ENCODE peak calls at places on chromosome 14, in five cellular contexts. One of them, this sample, is unnamed. For H3K36me3, the result is how much of the 10 kb centered on the place peaks cover.

GRCh38 chr14:96261772-96262485 is 5.9 kb downstream of the BDKRB1 start:
- DNase-seq in CD4-positive, CD25-positive, alpha-beta regulatory T cell: no peak
- DNase-seq in psoas muscle: no peak
- DNase-seq in aorta: no peak
- DNase-seq in brain microvascular endothelial cell: no peak
- DNase-seq in this sample: no peak

GRCh38 chr14:29111554-29111953 is 345.0 kb downstream of the FOXG1 start:
- DNase-seq in CD4-positive, CD25-positive, alpha-beta regulatory T cell: no peak
- DNase-seq in psoas muscle: no peak
- DNase-seq in aorta: no peak
- DNase-seq in brain microvascular endothelial cell: no peak
- DNase-seq in this sample: no peak

GRCh38 chr14:36426836-36427235 is 93.2 kb downstream of the NKX2-1 start:
- DNase-seq in CD4-positive, CD25-positive, alpha-beta regulatory T cell: no peak
- DNase-seq in psoas muscle: peak
- DNase-seq in aorta: no peak
- DNase-seq in brain microvascular endothelial cell: no peak
- DNase-seq in this sample: no peak

GRCh38 chr14:33357225-33358010 is 418.7 kb downstream of the NPAS3 start:
- DNase-seq in CD4-positive, CD25-positive, alpha-beta regulatory T cell: no peak
- DNase-seq in psoas muscle: no peak
- DNase-seq in aorta: no peak
- DNase-seq in brain microvascular endothelial cell: no peak
- DNase-seq in this sample: no peak

GRCh38 chr14:97306785-97307246 is 509.6 kb downstream of the VRK1 start:
- DNase-seq in CD4-positive, CD25-positive, alpha-beta regulatory T cell: peak
- DNase-seq in psoas muscle: no peak
- DNase-seq in aorta: no peak
- DNase-seq in brain microvascular endothelial cell: no peak
- DNase-seq in this sample: no peak

GRCh38 chr14:50116986-50117385 is 614 bp upstream of the VCPKMT start:
- DNase-seq in CD4-positive, CD25-positive, alpha-beta regulatory T cell: no peak
- DNase-seq in psoas muscle: no peak
- DNase-seq in aorta: no peak
- DNase-seq in brain microvascular endothelial cell: no peak
- DNase-seq in this sample: no peak

GRCh38 chr14:54329082-54329695 is 67.6 kb upstream of the CDKN3 start:
- DNase-seq in CD4-positive, CD25-positive, alpha-beta regulatory T cell: peak
- DNase-seq in psoas muscle: peak
- DNase-seq in aorta: no peak
- DNase-seq in brain microvascular endothelial cell: peak
- DNase-seq in this sample: no peak

GRCh38 chr14:100674897-100675618 is 51.6 kb upstream of the DLK1 start:
- DNase-seq in CD4-positive, CD25-positive, alpha-beta regulatory T cell: no peak
- DNase-seq in psoas muscle: no peak
- DNase-seq in aorta: no peak
- DNase-seq in brain microvascular endothelial cell: no peak
- DNase-seq in this sample: no peak

GRCh38 chr14:32075636-32076277 is 1.3 kb upstream of the ARHGAP5 start:
- DNase-seq in CD4-positive, CD25-positive, alpha-beta regulatory T cell: no peak
- DNase-seq in psoas muscle: no peak
- DNase-seq in aorta: no peak
- DNase-seq in brain microvascular endothelial cell: peak
- DNase-seq in this sample: peak

GRCh38 chr14:55298423-55298822 is 27.2 kb downstream of the FBXO34 start:
- DNase-seq in CD4-positive, CD25-positive, alpha-beta regulatory T cell: no peak
- DNase-seq in psoas muscle: no peak
- DNase-seq in aorta: no peak
- DNase-seq in brain microvascular endothelial cell: no peak
- DNase-seq in this sample: no peak

GRCh38 chr14:34685819-34686428 is 28.5 kb downstream of the CFL2 start:
- DNase-seq in CD4-positive, CD25-positive, alpha-beta regulatory T cell: no peak
- DNase-seq in psoas muscle: no peak
- DNase-seq in aorta: no peak
- DNase-seq in brain microvascular endothelial cell: no peak
- DNase-seq in this sample: no peak

GRCh38 chr14:33056213-33056612 is 117.5 kb downstream of the NPAS3 start:
- DNase-seq in CD4-positive, CD25-positive, alpha-beta regulatory T cell: no peak
- DNase-seq in psoas muscle: no peak
- DNase-seq in aorta: no peak
- DNase-seq in brain microvascular endothelial cell: no peak
- DNase-seq in this sample: no peak

GRCh38 chr14:65770681-65771080 is 358.2 kb downstream of the FUT8 start:
- DNase-seq in CD4-positive, CD25-positive, alpha-beta regulatory T cell: no peak
- DNase-seq in psoas muscle: no peak
- DNase-seq in aorta: no peak
- DNase-seq in brain microvascular endothelial cell: no peak
- DNase-seq in this sample: no peak

GRCh38 chr14:87852107-87852506 is 140.9 kb downstream of the GALC start:
- DNase-seq in CD4-positive, CD25-positive, alpha-beta regulatory T cell: no peak
- DNase-seq in psoas muscle: no peak
- DNase-seq in aorta: no peak
- DNase-seq in brain microvascular endothelial cell: no peak
- DNase-seq in this sample: no peak

GRCh38 chr14:34604990-34605389 is 25.0 kb downstream of the SNX6 start:
- DNase-seq in CD4-positive, CD25-positive, alpha-beta regulatory T cell: no peak
- DNase-seq in psoas muscle: no peak
- DNase-seq in aorta: no peak
- DNase-seq in brain microvascular endothelial cell: no peak
- DNase-seq in this sample: no peak

GRCh38 chr14:54570651-54571415 is 3.9 kb downstream of the SAMD4A start:
- DNase-seq in CD4-positive, CD25-positive, alpha-beta regulatory T cell: peak
- DNase-seq in psoas muscle: no peak
- DNase-seq in aorta: no peak
- DNase-seq in brain microvascular endothelial cell: peak
- DNase-seq in this sample: no peak

GRCh38 chr14:38958589-38958988 is 144.4 kb downstream of the SEC23A start:
- DNase-seq in CD4-positive, CD25-positive, alpha-beta regulatory T cell: no peak
- DNase-seq in psoas muscle: no peak
- DNase-seq in aorta: no peak
- DNase-seq in brain microvascular endothelial cell: no peak
- DNase-seq in this sample: no peak

GRCh38 chr14:75010472-75010871 is 7.8 kb downstream of the EIF2B2 start:
- DNase-seq in CD4-positive, CD25-positive, alpha-beta regulatory T cell: no peak
- DNase-seq in psoas muscle: no peak
- DNase-seq in aorta: no peak
- DNase-seq in brain microvascular endothelial cell: no peak
- DNase-seq in this sample: no peak

GRCh38 chr14:33922125-33922524 is 28.7 kb downstream of the EGLN3 start:
- DNase-seq in CD4-positive, CD25-positive, alpha-beta regulatory T cell: no peak
- DNase-seq in psoas muscle: no peak
- DNase-seq in aorta: no peak
- DNase-seq in brain microvascular endothelial cell: no peak
- DNase-seq in this sample: no peak

GRCh38 chr14:53924754-53925153 is 31.9 kb downstream of the BMP4 start:
- DNase-seq in CD4-positive, CD25-positive, alpha-beta regulatory T cell: no peak
- DNase-seq in psoas muscle: no peak
- DNase-seq in aorta: no peak
- DNase-seq in brain microvascular endothelial cell: peak
- DNase-seq in this sample: no peak

GRCh38 chr14:53391631-53392030 is 238.5 kb upstream of the DDHD1 start:
- DNase-seq in CD4-positive, CD25-positive, alpha-beta regulatory T cell: no peak
- DNase-seq in psoas muscle: no peak
- DNase-seq in aorta: no peak
- DNase-seq in brain microvascular endothelial cell: peak
- DNase-seq in this sample: no peak

GRCh38 chr14:75141967-75142366 is 15.1 kb upstream of the NEK9 start:
- DNase-seq in CD4-positive, CD25-positive, alpha-beta regulatory T cell: peak
- DNase-seq in psoas muscle: no peak
- DNase-seq in aorta: no peak
- DNase-seq in brain microvascular endothelial cell: peak
- DNase-seq in this sample: no peak

GRCh38 chr14:35252485-35252884 is 39.7 kb upstream of the PSMA6 start:
- DNase-seq in CD4-positive, CD25-positive, alpha-beta regulatory T cell: no peak
- DNase-seq in psoas muscle: no peak
- DNase-seq in aorta: no peak
- DNase-seq in brain microvascular endothelial cell: no peak
- DNase-seq in this sample: no peak

GRCh38 chr14:44639986-44640385 is 132.9 kb upstream of the FSCB start:
- DNase-seq in CD4-positive, CD25-positive, alpha-beta regulatory T cell: no peak
- DNase-seq in psoas muscle: no peak
- DNase-seq in aorta: no peak
- DNase-seq in brain microvascular endothelial cell: no peak
- DNase-seq in this sample: no peak

GRCh38 chr14:57656853-57657252 is 163.2 kb upstream of the CCDC198 start:
- DNase-seq in CD4-positive, CD25-positive, alpha-beta regulatory T cell: no peak
- DNase-seq in psoas muscle: no peak
- DNase-seq in aorta: no peak
- DNase-seq in brain microvascular endothelial cell: no peak
- DNase-seq in this sample: no peak

GRCh38 chr14:37118673-37119366 is 53.6 kb downstream of the SLC25A21 start:
- DNase-seq in CD4-positive, CD25-positive, alpha-beta regulatory T cell: no peak
- DNase-seq in psoas muscle: no peak
- DNase-seq in aorta: no peak
- DNase-seq in brain microvascular endothelial cell: no peak
- DNase-seq in this sample: no peak

DNA sequence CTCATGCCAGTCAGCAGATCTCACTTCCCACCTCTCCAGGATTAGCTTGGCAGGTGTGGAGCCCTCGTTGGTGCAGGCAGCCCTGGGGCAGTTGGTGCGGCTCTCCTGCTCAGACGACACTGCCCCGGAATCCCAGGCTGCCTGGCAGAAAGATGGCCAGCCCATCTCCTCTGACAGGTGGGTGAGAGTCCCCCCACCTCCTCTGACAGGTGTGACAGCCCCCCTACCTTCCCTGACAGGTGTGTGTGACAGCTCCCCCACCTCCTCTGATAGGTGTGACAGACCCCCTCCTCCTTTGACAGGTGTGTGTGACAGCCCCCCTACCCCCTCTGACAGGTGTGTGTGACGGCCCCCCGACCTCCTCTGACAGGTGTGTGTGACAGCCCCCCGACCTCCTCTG is 26.3 kb downstream of the PAPLN start:
- DNase-seq in CD4-positive, CD25-positive, alpha-beta regulatory T cell: no peak
- DNase-seq in psoas muscle: no peak
- DNase-seq in aorta: no peak
- DNase-seq in brain microvascular endothelial cell: no peak
- DNase-seq in this sample: no peak
- H3K36me3 ChIP-seq in CD4-positive, CD25-positive, alpha-beta regulatory T cell: under half
- H3K36me3 ChIP-seq in psoas muscle: under half
- H3K36me3 ChIP-seq in aorta: under half
- H3K36me3 ChIP-seq in brain microvascular endothelial cell: under half
- H3K36me3 ChIP-seq in this sample: under half

DNA sequence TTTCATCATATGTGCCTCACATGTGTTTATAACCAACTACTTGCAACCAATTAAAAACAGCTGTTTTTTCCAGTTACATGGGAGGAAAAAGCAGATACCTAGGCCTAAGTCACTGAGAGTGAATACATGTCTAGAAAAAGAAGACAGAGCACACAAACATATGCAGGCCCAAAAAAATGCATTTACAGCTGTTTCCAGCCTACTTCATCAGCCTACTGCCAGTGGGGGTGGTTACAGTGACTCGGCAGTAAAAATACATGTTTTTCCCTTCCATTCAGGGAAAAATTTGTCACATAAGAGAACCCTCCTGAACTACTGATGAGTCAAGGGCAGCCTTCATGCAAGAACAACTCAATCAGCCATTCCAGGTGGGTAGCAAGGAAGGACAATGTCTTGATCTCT is 83.9 kb downstream of the DCAF5 start:
- DNase-seq in CD4-positive, CD25-positive, alpha-beta regulatory T cell: no peak
- DNase-seq in psoas muscle: no peak
- DNase-seq in aorta: no peak
- DNase-seq in brain microvascular endothelial cell: peak
- DNase-seq in this sample: no peak
- H3K36me3 ChIP-seq in CD4-positive, CD25-positive, alpha-beta regulatory T cell: under half
- H3K36me3 ChIP-seq in psoas muscle: under half
- H3K36me3 ChIP-seq in aorta: under half
- H3K36me3 ChIP-seq in brain microvascular endothelial cell: under half
- H3K36me3 ChIP-seq in this sample: under half

DNA sequence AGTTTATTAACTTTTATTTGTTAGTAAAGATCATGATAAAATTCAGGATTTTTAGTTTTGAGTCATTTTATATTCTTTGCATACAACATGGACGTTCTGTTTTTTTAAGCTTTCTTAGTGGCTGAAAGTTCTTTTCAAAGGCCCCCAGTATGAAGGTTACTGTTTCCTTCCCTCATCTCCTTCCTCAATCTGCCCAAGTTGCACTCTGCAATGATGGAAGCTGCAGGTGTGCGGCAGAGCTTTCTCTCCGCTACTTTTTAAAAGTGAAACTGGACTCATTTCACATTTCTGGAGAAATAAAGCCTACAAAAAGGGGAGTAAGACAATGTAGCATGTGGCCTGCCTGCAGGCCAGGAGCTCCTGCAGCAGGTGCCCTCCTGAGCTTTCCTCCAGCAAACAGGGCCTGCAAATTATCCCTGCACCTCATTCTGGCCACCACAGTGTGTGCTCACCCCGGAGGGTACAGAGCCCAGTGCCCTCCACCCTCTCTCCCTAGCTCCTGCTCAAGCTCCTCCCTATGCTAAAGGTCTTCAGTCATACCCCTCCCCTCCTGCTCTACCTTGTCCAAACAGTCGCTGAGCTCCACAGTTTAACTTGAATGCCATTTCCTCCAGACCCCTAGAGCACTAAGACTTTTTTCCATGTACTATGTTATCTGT is 78.9 kb downstream of the SETD3 start:
- DNase-seq in CD4-positive, CD25-positive, alpha-beta regulatory T cell: no peak
- DNase-seq in psoas muscle: no peak
- DNase-seq in aorta: no peak
- DNase-seq in brain microvascular endothelial cell: no peak
- DNase-seq in this sample: no peak
- H3K36me3 ChIP-seq in CD4-positive, CD25-positive, alpha-beta regulatory T cell: half or more
- H3K36me3 ChIP-seq in psoas muscle: under half
- H3K36me3 ChIP-seq in aorta: under half
- H3K36me3 ChIP-seq in brain microvascular endothelial cell: under half
- H3K36me3 ChIP-seq in this sample: half or more

GRCh38 chr14:103507751-103508150 is 14.9 kb downstream of the CKB start:
- DNase-seq in CD4-positive, CD25-positive, alpha-beta regulatory T cell: no peak
- DNase-seq in psoas muscle: no peak
- DNase-seq in aorta: no peak
- DNase-seq in brain microvascular endothelial cell: no peak
- DNase-seq in this sample: no peak

GRCh38 chr14:103510311-103511021 is 12.2 kb downstream of the CKB start:
- DNase-seq in CD4-positive, CD25-positive, alpha-beta regulatory T cell: no peak
- DNase-seq in psoas muscle: no peak
- DNase-seq in aorta: no peak
- DNase-seq in brain microvascular endothelial cell: no peak
- DNase-seq in this sample: peak

GRCh38 chr14:103509864-103510263 is 12.8 kb downstream of the CKB start:
- DNase-seq in CD4-positive, CD25-positive, alpha-beta regulatory T cell: no peak
- DNase-seq in psoas muscle: no peak
- DNase-seq in aorta: no peak
- DNase-seq in brain microvascular endothelial cell: no peak
- DNase-seq in this sample: peak

GRCh38 chr14:103508930-103509329 is 13.7 kb downstream of the CKB start:
- DNase-seq in CD4-positive, CD25-positive, alpha-beta regulatory T cell: no peak
- DNase-seq in psoas muscle: no peak
- DNase-seq in aorta: peak
- DNase-seq in brain microvascular endothelial cell: no peak
- DNase-seq in this sample: no peak

DNA sequence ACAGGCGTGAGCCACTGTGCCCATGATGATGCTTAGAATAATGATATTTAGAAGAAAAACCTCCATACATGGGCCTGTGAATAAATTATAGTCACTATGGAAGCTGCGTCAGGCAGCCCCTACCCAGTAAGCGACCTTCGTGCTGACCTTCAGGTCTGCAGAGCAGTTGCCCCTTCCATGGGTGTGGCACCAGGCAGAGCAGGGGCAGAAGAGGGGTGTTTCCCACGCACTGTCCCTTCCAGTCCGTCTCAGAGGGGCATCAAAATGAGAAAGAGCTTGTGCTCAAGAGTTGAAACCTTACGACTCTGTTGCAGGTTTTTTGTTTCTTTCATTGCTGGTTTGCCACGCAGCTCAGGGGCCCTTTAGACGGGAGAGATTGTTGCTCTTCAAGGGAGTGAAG is 14.1 kb downstream of the CKB start:
- DNase-seq in CD4-positive, CD25-positive, alpha-beta regulatory T cell: no peak
- DNase-seq in psoas muscle: no peak
- DNase-seq in aorta: peak
- DNase-seq in brain microvascular endothelial cell: no peak
- DNase-seq in this sample: no peak
- H3K36me3 ChIP-seq in CD4-positive, CD25-positive, alpha-beta regulatory T cell: under half
- H3K36me3 ChIP-seq in psoas muscle: under half
- H3K36me3 ChIP-seq in aorta: under half
- H3K36me3 ChIP-seq in brain microvascular endothelial cell: half or more
- H3K36me3 ChIP-seq in this sample: under half